ENCODE peak calls at places on chromosome 17, in seven cellular contexts. One of them, this sample, is unnamed.

GRCh38 chr17:9512323-9513168 is 63.1 kb downstream of the STX8 start:
- DNase-seq in cardiac muscle cell: peak; percentile 65
- DNase-seq in AG09319: no peak
- DNase-seq in K562: no peak
- DNase-seq in RWPE1: no peak
- DNase-seq in fibroblast of lung: peak; percentile 70
- DNase-seq in cardiac fibroblast: peak; percentile 42
- DNase-seq in this sample: peak; percentile 78

GRCh38 chr17:70473049-70473448 is 303.7 kb downstream of the KCNJ2 start:
- DNase-seq in cardiac muscle cell: no peak
- DNase-seq in AG09319: no peak
- DNase-seq in K562: no peak
- DNase-seq in RWPE1: no peak
- DNase-seq in fibroblast of lung: no peak
- DNase-seq in cardiac fibroblast: no peak
- DNase-seq in this sample: no peak

GRCh38 chr17:281365-281999 is 71.1 kb downstream of the RPH3AL start:
- DNase-seq in cardiac muscle cell: no peak
- DNase-seq in AG09319: no peak
- DNase-seq in K562: no peak
- DNase-seq in RWPE1: no peak
- DNase-seq in fibroblast of lung: no peak
- DNase-seq in cardiac fibroblast: no peak
- DNase-seq in this sample: no peak

GRCh38 chr17:36731091-36731490 is 129.7 kb downstream of the MRM1 start:
- DNase-seq in cardiac muscle cell: no peak
- DNase-seq in AG09319: no peak
- DNase-seq in K562: no peak
- DNase-seq in RWPE1: no peak
- DNase-seq in fibroblast of lung: no peak
- DNase-seq in cardiac fibroblast: no peak
- DNase-seq in this sample: no peak

GRCh38 chr17:42677012-42677857 is 441 bp upstream of the PLEKHH3 start:
- DNase-seq in cardiac muscle cell: peak; percentile 100
- DNase-seq in AG09319: peak; percentile 99
- DNase-seq in K562: peak; percentile 99
- DNase-seq in RWPE1: peak; percentile 99
- DNase-seq in fibroblast of lung: peak; percentile 100
- DNase-seq in cardiac fibroblast: peak; percentile 100
- DNase-seq in this sample: peak; percentile 100

GRCh38 chr17:29007456-29008455 is 1.9 kb upstream of the SEZ6 start:
- DNase-seq in cardiac muscle cell: peak; percentile 53
- DNase-seq in AG09319: no peak
- DNase-seq in K562: no peak
- DNase-seq in RWPE1: peak; percentile 90
- DNase-seq in fibroblast of lung: no peak
- DNase-seq in cardiac fibroblast: peak; percentile 29
- DNase-seq in this sample: peak; percentile 34

GRCh38 chr17:61413654-61414133 is 14.1 kb downstream of the TBX2 start:
- DNase-seq in cardiac muscle cell: no peak
- DNase-seq in AG09319: no peak
- DNase-seq in K562: no peak
- DNase-seq in RWPE1: no peak
- DNase-seq in fibroblast of lung: peak; percentile 20
- DNase-seq in cardiac fibroblast: no peak
- DNase-seq in this sample: no peak

GRCh38 chr17:383771-384621 is 31.4 kb upstream of the RPH3AL start:
- DNase-seq in cardiac muscle cell: no peak
- DNase-seq in AG09319: no peak
- DNase-seq in K562: no peak
- DNase-seq in RWPE1: no peak
- DNase-seq in fibroblast of lung: no peak
- DNase-seq in cardiac fibroblast: no peak
- DNase-seq in this sample: no peak

GRCh38 chr17:37741334-37742113 is 3.3 kb downstream of the HNF1B start:
- DNase-seq in cardiac muscle cell: no peak
- DNase-seq in AG09319: no peak
- DNase-seq in K562: no peak
- DNase-seq in RWPE1: no peak
- DNase-seq in fibroblast of lung: peak; percentile 30
- DNase-seq in cardiac fibroblast: no peak
- DNase-seq in this sample: no peak

GRCh38 chr17:76080207-76080933 is 1.4 kb downstream of the ZACN start:
- DNase-seq in cardiac muscle cell: no peak
- DNase-seq in AG09319: no peak
- DNase-seq in K562: no peak
- DNase-seq in RWPE1: no peak
- DNase-seq in fibroblast of lung: no peak
- DNase-seq in cardiac fibroblast: no peak
- DNase-seq in this sample: no peak

GRCh38 chr17:29042679-29043538 is at the start of gene PIPOX:
- DNase-seq in cardiac muscle cell: peak; percentile 81
- DNase-seq in AG09319: no peak
- DNase-seq in K562: peak; percentile 38
- DNase-seq in RWPE1: no peak
- DNase-seq in fibroblast of lung: peak; percentile 59
- DNase-seq in cardiac fibroblast: peak; percentile 77
- DNase-seq in this sample: peak; percentile 66

GRCh38 chr17:31789707-31790505 is 69.1 kb downstream of the COPRS start:
- DNase-seq in cardiac muscle cell: no peak
- DNase-seq in AG09319: no peak
- DNase-seq in K562: no peak
- DNase-seq in RWPE1: no peak
- DNase-seq in fibroblast of lung: no peak
- DNase-seq in cardiac fibroblast: no peak
- DNase-seq in this sample: no peak

GRCh38 chr17:65022751-65023421 is 33.7 kb downstream of the GNA13 start:
- DNase-seq in cardiac muscle cell: peak; percentile 20
- DNase-seq in AG09319: no peak
- DNase-seq in K562: no peak
- DNase-seq in RWPE1: peak; percentile 89
- DNase-seq in fibroblast of lung: peak; percentile 39
- DNase-seq in cardiac fibroblast: peak; percentile 28
- DNase-seq in this sample: peak; percentile 28

GRCh38 chr17:77489898-77490265 is 349.1 kb downstream of the SEC14L1 start:
- DNase-seq in cardiac muscle cell: no peak
- DNase-seq in AG09319: no peak
- DNase-seq in K562: no peak
- DNase-seq in RWPE1: no peak
- DNase-seq in fibroblast of lung: peak; percentile 63
- DNase-seq in cardiac fibroblast: peak; percentile 68
- DNase-seq in this sample: no peak

GRCh38 chr17:77491921-77492445 is 351.2 kb downstream of the SEC14L1 start:
- DNase-seq in cardiac muscle cell: no peak
- DNase-seq in AG09319: no peak
- DNase-seq in K562: no peak
- DNase-seq in RWPE1: no peak
- DNase-seq in fibroblast of lung: no peak
- DNase-seq in cardiac fibroblast: no peak
- DNase-seq in this sample: no peak

GRCh38 chr17:77489239-77489897 is 348.6 kb downstream of the SEC14L1 start:
- DNase-seq in cardiac muscle cell: no peak
- DNase-seq in AG09319: no peak
- DNase-seq in K562: no peak
- DNase-seq in RWPE1: no peak
- DNase-seq in fibroblast of lung: no peak
- DNase-seq in cardiac fibroblast: no peak
- DNase-seq in this sample: no peak

GRCh38 chr17:77488531-77489238 is 347.9 kb downstream of the SEC14L1 start:
- DNase-seq in cardiac muscle cell: no peak
- DNase-seq in AG09319: no peak
- DNase-seq in K562: no peak
- DNase-seq in RWPE1: no peak
- DNase-seq in fibroblast of lung: no peak
- DNase-seq in cardiac fibroblast: no peak
- DNase-seq in this sample: no peak

DNA sequence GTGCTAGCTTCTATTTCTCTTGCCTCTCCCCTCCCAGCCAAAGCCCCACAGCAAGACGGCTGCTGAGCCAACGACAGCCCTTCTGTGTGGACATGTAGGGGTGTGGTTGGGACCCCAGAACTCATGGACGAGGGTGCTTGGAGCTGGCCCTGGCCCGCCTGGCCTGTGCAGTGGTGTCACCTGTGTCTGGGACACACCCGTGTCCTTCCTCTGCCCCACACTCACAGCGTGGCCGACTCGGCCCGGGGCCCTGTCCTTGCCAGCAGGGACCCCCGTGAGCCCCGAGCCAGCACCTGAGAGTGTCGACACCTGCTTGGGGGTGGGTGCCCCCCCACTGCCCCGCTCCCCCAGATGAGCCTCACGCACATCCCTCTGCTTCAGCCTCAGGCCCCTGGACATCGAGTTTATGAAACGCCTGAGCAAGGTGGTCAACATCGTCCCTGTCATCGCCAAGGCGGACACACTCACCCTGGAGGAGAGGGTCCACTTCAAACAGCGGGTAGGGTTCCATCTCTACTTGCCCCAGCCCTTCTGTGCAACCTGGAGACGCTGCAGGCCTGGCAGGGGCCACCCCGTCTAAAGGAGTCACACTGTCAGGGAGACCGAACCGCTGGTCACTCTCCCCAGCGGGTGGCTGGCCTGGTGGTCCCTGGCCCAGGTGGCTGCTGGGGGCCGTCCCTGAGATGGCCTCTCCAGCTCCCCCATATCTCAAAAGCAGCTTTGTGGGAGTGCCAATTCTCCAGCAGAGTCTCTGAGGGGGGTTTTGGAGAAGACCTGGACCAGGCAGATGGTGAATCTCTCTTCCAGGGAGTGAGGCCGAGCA is 349.8 kb downstream of the SEC14L1 start:
- DNase-seq in cardiac muscle cell: no peak
- DNase-seq in AG09319: no peak
- DNase-seq in K562: no peak
- DNase-seq in RWPE1: no peak
- DNase-seq in fibroblast of lung: no peak
- DNase-seq in cardiac fibroblast: no peak
- DNase-seq in this sample: no peak
- TF ChIP-seq CTCF in cardiac muscle cell: no peak
- TF ChIP-seq CTCF in AG09319: no peak
- TF ChIP-seq CTCF in K562: no peak
- TF ChIP-seq CTCF in RWPE1: no peak
- TF ChIP-seq CTCF in fibroblast of lung: no peak
- TF ChIP-seq CTCF in cardiac fibroblast: no peak
- TF ChIP-seq CTCF in this sample: no peak

DNA sequence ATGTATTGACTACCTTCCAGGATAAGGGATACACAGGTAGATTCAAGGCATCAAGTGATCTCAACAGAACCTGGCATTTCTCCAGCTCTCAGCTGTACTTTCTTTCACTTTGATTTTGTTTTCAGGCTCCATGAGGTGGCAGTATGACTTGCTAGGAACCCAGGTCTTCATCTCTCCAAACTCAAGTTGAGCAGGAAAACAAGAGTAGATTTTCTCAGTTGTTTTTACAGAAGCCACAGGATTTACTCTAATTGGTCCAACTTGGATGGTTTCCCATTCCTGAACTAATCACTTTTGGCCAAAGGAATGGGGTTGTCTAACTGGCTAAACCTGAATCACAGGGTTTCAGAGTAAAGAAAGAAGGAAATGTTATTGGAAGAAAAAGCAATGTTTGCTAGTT is 146.6 kb downstream of the TRIM37 start:
- DNase-seq in cardiac muscle cell: peak; percentile 62
- DNase-seq in AG09319: peak; percentile 15
- DNase-seq in K562: peak; percentile 8
- DNase-seq in RWPE1: peak; percentile 53
- DNase-seq in fibroblast of lung: peak; percentile 62
- DNase-seq in cardiac fibroblast: peak; percentile 67
- DNase-seq in this sample: peak; percentile 62
- TF ChIP-seq CTCF in cardiac muscle cell: peak; percentile 19
- TF ChIP-seq CTCF in AG09319: peak; percentile 7
- TF ChIP-seq CTCF in K562: no peak
- TF ChIP-seq CTCF in RWPE1: no peak
- TF ChIP-seq CTCF in fibroblast of lung: peak; percentile 36
- TF ChIP-seq CTCF in cardiac fibroblast: peak; percentile 46
- TF ChIP-seq CTCF in this sample: peak; percentile 34

GRCh38 chr17:74785096-74785980 is 9.2 kb upstream of the NAT9 start:
- DNase-seq in cardiac muscle cell: no peak
- DNase-seq in AG09319: no peak
- DNase-seq in K562: no peak
- DNase-seq in RWPE1: no peak
- DNase-seq in fibroblast of lung: no peak
- DNase-seq in cardiac fibroblast: no peak
- DNase-seq in this sample: no peak
- TF ChIP-seq CTCF in cardiac muscle cell: no peak
- TF ChIP-seq CTCF in AG09319: no peak
- TF ChIP-seq CTCF in K562: peak; percentile 30
- TF ChIP-seq CTCF in RWPE1: no peak
- TF ChIP-seq CTCF in fibroblast of lung: no peak
- TF ChIP-seq CTCF in cardiac fibroblast: no peak
- TF ChIP-seq CTCF in this sample: no peak

GRCh38 chr17:77528516-77529327 is 388.0 kb downstream of the SEC14L1 start:
- DNase-seq in cardiac muscle cell: no peak
- DNase-seq in AG09319: no peak
- DNase-seq in K562: no peak
- DNase-seq in RWPE1: no peak
- DNase-seq in fibroblast of lung: no peak
- DNase-seq in cardiac fibroblast: no peak
- DNase-seq in this sample: no peak
- TF ChIP-seq CTCF in cardiac muscle cell: no peak
- TF ChIP-seq CTCF in AG09319: no peak
- TF ChIP-seq CTCF in K562: no peak
- TF ChIP-seq CTCF in RWPE1: peak; percentile 12
- TF ChIP-seq CTCF in fibroblast of lung: no peak
- TF ChIP-seq CTCF in cardiac fibroblast: no peak
- TF ChIP-seq CTCF in this sample: no peak